ENCODE peak calls at places on chromosomes 11 and 22, in ten cellular contexts. D is mesendoderm, J is stomach, A is prostate gland, C is ascending aorta, V is BE2C, K is epithelial cell of esophagus, H is choroid plexus epithelial cell, Z is AG09309, I is sigmoid colon. G is an unnamed sample.

GRCh38 chr22:36017661-36018091 is 10.9 kb downstream of the RBFOX2 start:
- DNase-seq in A (no peak), V (peak; percentile 62), I (no peak), H (no peak), J (no peak), D (peak; percentile 61), C (no peak), Z (no peak), K (no peak), G (no peak)

GRCh38 chr11:21323617-21324016 is 654.2 kb downstream of the NELL1 start:
- DNase-seq in C (no peak), H (no peak), J (no peak), I (no peak), V (no peak), Z (no peak), K (no peak), D (peak; percentile 36), A (no peak), G (no peak)

GRCh38 chr11:129315781-129316579 is 59.7 kb upstream of the BARX2 start:
- DNase-seq in H (no peak), V (no peak), A (peak; percentile 58), I (no peak), K (peak; percentile 82), D (peak; percentile 86), C (no peak), J (peak; percentile 46), Z (no peak), G (peak; percentile 83)

GRCh38 chr11:12606597-12606996 is 67.6 kb upstream of the TEAD1 start:
- DNase-seq in V (no peak), C (no peak), H (peak; percentile 86), D (peak; percentile 46), Z (peak; percentile 68), K (peak; percentile 17), J (no peak), A (no peak), I (no peak), G (peak; percentile 11)

GRCh38 chr22:17974087-17974486 is 50.3 kb downstream of the MICAL3 start:
- DNase-seq in D (no peak), V (no peak), I (no peak), J (no peak), A (no peak), K (peak; percentile 81), Z (no peak), H (peak; percentile 49), C (no peak), G (peak; percentile 38)

GRCh38 chr11:106178361-106178760 is 100.9 kb downstream of the AASDHPPT start:
- DNase-seq in J (no peak), I (no peak), D (no peak), H (no peak), C (no peak), K (peak; percentile 88), Z (no peak), V (no peak), A (no peak), G (peak; percentile 90)

GRCh38 chr11:67498544-67498972 is 6.6 kb downstream of the PITPNM1 start:
- DNase-seq in C (no peak), A (no peak), I (no peak), J (no peak), V (no peak), Z (no peak), H (no peak), K (no peak), D (no peak), G (no peak)

GRCh38 chr11:65945941-65946558 is 770 bp downstream of the TSGA10IP start:
- DNase-seq in C (no peak), J (no peak), V (no peak), H (no peak), D (peak; percentile 68), K (no peak), A (no peak), I (no peak), Z (no peak), G (no peak)

GRCh38 chr11:17855531-17856290 is 121.1 kb downstream of the KCNC1 start:
- DNase-seq in J (no peak), K (no peak), H (no peak), C (no peak), D (no peak), Z (no peak), V (no peak), A (no peak), I (no peak), G (no peak)

GRCh38 chr22:49657275-49657973 is 170.2 kb downstream of the BRD1 start:
- DNase-seq in J (peak; percentile 48), Z (no peak), C (no peak), I (peak; percentile 81), H (no peak), K (no peak), A (peak; percentile 14), D (peak; percentile 23), V (no peak), G (no peak)

GRCh38 chr11:120331301-120331966 is 4.8 kb upstream of the ARHGEF12 start:
- DNase-seq in V (no peak), H (peak; percentile 79), J (peak; percentile 70), Z (peak; percentile 76), K (peak; percentile 88), D (no peak), A (no peak), C (no peak), I (no peak), G (peak; percentile 91)

GRCh38 chr11:8917157-8917820 is 6.3 kb downstream of the AKIP1 start:
- DNase-seq in Z (peak; percentile 78), H (peak; percentile 97), J (peak; percentile 42), K (peak; percentile 51), I (peak; percentile 76), A (peak; percentile 43), D (peak; percentile 96), V (no peak), C (no peak), G (peak; percentile 57)
- H3K4me3 ChIP-seq in Z (no peak overlapping the region), H (no peak overlapping the region), J (no peak overlapping the region), K (no peak overlapping the region), I (no peak overlapping the region), A (no peak overlapping the region), D (no peak overlapping the region), V (no peak overlapping the region), C (peak overlapping the region; percentile 4), G (no peak overlapping the region)

GRCh38 chr22:21666786-21667185 is 974 bp downstream of the PPIL2 start:
- DNase-seq in H (no peak), C (no peak), I (no peak), Z (no peak), D (peak; percentile 27), A (no peak), V (no peak), J (no peak), K (no peak), G (no peak)

GRCh38 chr22:21660904-21661303 is 4.9 kb upstream of the PPIL2 start:
- DNase-seq in I (no peak), C (no peak), D (no peak), K (no peak), J (no peak), H (no peak), Z (no peak), A (no peak), V (no peak), G (no peak)

GRCh38 chr22:21661991-21662390 is 3.8 kb upstream of the PPIL2 start:
- DNase-seq in C (no peak), A (no peak), J (no peak), D (no peak), H (no peak), K (no peak), I (no peak), V (no peak), Z (no peak), G (no peak)

GRCh38 chr22:21665047-21665851 is 563 bp upstream of the PPIL2 start:
- DNase-seq in J (no peak), C (no peak), K (no peak), I (no peak), V (no peak), Z (no peak), D (no peak), A (no peak), H (no peak), G (no peak)

DNA sequence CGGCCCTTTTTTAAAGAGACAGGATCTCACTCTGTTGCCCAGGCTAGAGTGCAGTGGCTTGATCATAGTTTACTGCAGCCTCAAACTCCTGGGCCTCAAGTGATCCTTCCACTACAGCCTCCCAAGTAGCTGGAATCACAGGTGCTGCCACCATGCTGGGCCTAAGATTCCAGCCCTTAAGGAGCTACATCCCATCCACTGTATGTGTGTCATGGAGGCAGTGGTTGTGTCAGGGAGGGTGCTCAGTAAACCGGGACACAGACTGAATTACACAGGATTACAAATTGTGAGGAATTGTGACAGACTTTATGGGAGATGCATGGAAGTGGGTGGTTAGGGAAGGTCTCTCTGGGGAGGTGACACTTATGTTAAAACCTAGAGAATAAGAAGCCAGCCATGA is 2.1 kb upstream of the PPIL2 start:
- DNase-seq in A (no peak), I (no peak), D (no peak), V (no peak), H (no peak), Z (no peak), C (no peak), J (no peak), K (no peak), G (no peak)
- H3K4me3 ChIP-seq in A (no peak overlapping the region), I (no peak overlapping the region), D (no peak overlapping the region), V (no peak overlapping the region), H (no peak overlapping the region), Z (no peak overlapping the region), C (no peak overlapping the region), J (no peak overlapping the region), K (no peak overlapping the region), G (no peak overlapping the region)

DNA sequence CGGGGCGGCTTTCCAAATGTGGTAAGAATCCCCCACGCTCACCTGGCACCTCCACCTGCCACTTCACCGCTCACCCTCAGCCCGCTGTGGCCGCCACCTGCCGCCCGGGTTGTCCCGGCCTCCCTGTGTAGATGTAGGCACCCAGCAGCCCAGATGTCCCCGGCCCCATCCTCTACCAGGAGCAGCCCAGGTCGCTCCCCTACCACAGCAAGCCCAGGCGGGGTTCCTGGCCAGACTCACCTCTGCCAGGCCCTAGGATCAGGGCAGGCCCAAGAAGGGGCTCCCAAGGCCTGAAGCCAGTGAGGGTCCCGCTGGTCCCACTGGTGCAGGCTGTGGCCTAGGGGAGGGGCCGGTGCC is 27.4 kb downstream of the MOB2 start:
- DNase-seq in V (no peak), J (no peak), K (no peak), H (no peak), C (no peak), A (no peak), I (no peak), D (no peak), Z (no peak), G (no peak)
- H3K4me3 ChIP-seq in V (no peak overlapping the region), J (peak overlapping the region; percentile 35), K (no peak overlapping the region), H (no peak overlapping the region), C (no peak overlapping the region), A (no peak overlapping the region), I (peak overlapping the region; percentile 48), D (no peak overlapping the region), Z (no peak overlapping the region), G (no peak overlapping the region)

DNA sequence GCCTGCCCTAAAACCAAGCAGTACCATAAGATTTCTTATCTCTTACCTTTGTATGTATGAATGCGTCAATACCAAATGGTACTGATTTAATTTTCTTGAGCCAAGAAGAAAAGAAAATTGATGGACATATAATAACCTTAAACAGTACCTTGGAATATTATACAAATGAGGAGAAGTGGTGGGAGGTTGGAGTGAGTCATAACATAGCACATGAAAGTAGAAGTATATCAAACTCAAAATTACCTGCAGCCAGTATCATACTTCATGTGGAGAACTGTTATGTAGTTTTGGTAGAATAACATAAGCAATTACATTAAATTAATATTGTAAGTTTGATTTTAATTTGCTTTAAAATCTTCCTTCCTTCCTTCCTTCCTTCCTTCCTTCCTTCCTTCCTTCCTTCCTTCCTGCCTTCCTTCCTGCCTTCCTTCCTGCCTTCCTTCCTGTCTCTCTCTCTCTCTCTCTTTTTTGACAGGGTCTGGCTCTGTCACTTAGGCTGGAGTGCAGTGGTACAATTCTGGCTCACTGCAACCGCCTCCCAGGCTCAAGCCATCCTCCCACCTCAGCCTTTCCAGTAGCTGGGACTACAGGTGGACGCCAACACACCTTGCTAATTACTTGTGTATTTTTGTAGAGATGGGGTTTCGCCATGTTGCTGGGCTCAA is 460.9 kb upstream of the CCDC90B start:
- DNase-seq in J (no peak), V (no peak), Z (no peak), K (no peak), I (no peak), H (no peak), C (no peak), A (no peak), D (no peak), G (no peak)
- H3K4me3 ChIP-seq in J (no peak overlapping the region), V (no peak overlapping the region), Z (no peak overlapping the region), K (no peak overlapping the region), I (no peak overlapping the region), H (no peak overlapping the region), C (no peak overlapping the region), A (no peak overlapping the region), D (no peak overlapping the region), G (no peak overlapping the region)

G was measured in bronchial epithelial cell.